ENCODE peak calls at places on chromosomes 4 and X, in four cellular contexts. One of them, this sample, is unnamed.

GRCh38 chr4:87235020-87235671 is 14.7 kb upstream of the KLHL8 start:
- DNase-seq in AG08396: no peak
- DNase-seq in NCI-H748 treated with DMSO at 0.1 percent for 48 hours: no peak
- DNase-seq in HEK293T: no peak
- DNase-seq in this sample: no peak

GRCh38 chr4:174358823-174359222 is 75.1 kb downstream of the CEP44 start:
- DNase-seq in AG08396: peak
- DNase-seq in NCI-H748 treated with DMSO at 0.1 percent for 48 hours: no peak
- DNase-seq in HEK293T: no peak
- DNase-seq in this sample: no peak

GRCh38 chr4:5874811-5875465 is 17.9 kb downstream of the CRMP1 start:
- DNase-seq in AG08396: no peak
- DNase-seq in NCI-H748 treated with DMSO at 0.1 percent for 48 hours: no peak
- DNase-seq in HEK293T: no peak
- DNase-seq in this sample: peak

GRCh38 chrX:74449322-74449936 is 28.1 kb downstream of the SLC16A2 start:
- DNase-seq in AG08396: no peak
- DNase-seq in NCI-H748 treated with DMSO at 0.1 percent for 48 hours: no peak
- DNase-seq in HEK293T: no peak
- DNase-seq in this sample: no peak

GRCh38 chrX:49947778-49948177 is 25.4 kb downstream of the CLCN5 start:
- DNase-seq in AG08396: no peak
- DNase-seq in NCI-H748 treated with DMSO at 0.1 percent for 48 hours: no peak
- DNase-seq in HEK293T: no peak
- DNase-seq in this sample: no peak

GRCh38 chr4:3389186-3389878 is 52.4 kb upstream of the HGFAC start:
- DNase-seq in AG08396: no peak
- DNase-seq in NCI-H748 treated with DMSO at 0.1 percent for 48 hours: no peak
- DNase-seq in HEK293T: no peak
- DNase-seq in this sample: no peak

GRCh38 chr4:181291615-181292014 is 951.6 kb upstream of the TENM3 start:
- DNase-seq in AG08396: no peak
- DNase-seq in NCI-H748 treated with DMSO at 0.1 percent for 48 hours: no peak
- DNase-seq in HEK293T: no peak
- DNase-seq in this sample: no peak

GRCh38 chrX:49186125-49187027 is at the start of gene PRICKLE3:
- DNase-seq in AG08396: peak
- DNase-seq in NCI-H748 treated with DMSO at 0.1 percent for 48 hours: peak
- DNase-seq in HEK293T: peak
- DNase-seq in this sample: no peak

GRCh38 chrX:6856471-6856870 is 291.0 kb upstream of the STS start:
- DNase-seq in AG08396: no peak
- DNase-seq in NCI-H748 treated with DMSO at 0.1 percent for 48 hours: no peak
- DNase-seq in HEK293T: no peak
- DNase-seq in this sample: no peak

GRCh38 chrX:124902953-124903352 is 416.7 kb upstream of the TEX13C start:
- DNase-seq in AG08396: no peak
- DNase-seq in NCI-H748 treated with DMSO at 0.1 percent for 48 hours: no peak
- DNase-seq in HEK293T: no peak
- DNase-seq in this sample: no peak

GRCh38 chrX:129726307-129727111 is 12.3 kb upstream of the XPNPEP2 start:
- DNase-seq in AG08396: peak
- DNase-seq in NCI-H748 treated with DMSO at 0.1 percent for 48 hours: peak
- DNase-seq in HEK293T: peak
- DNase-seq in this sample: peak

GRCh38 chr4:172962564-172963353 is 205.9 kb upstream of the GALNT7 start:
- DNase-seq in AG08396: peak
- DNase-seq in NCI-H748 treated with DMSO at 0.1 percent for 48 hours: peak
- DNase-seq in HEK293T: peak
- DNase-seq in this sample: no peak

GRCh38 chr4:46839128-46839527 is 69.9 kb downstream of the COX7B2 start:
- DNase-seq in AG08396: no peak
- DNase-seq in NCI-H748 treated with DMSO at 0.1 percent for 48 hours: peak
- DNase-seq in HEK293T: no peak
- DNase-seq in this sample: no peak

GRCh38 chr4:18669390-18669789 is 647.8 kb upstream of the LCORL start:
- DNase-seq in AG08396: no peak
- DNase-seq in NCI-H748 treated with DMSO at 0.1 percent for 48 hours: no peak
- DNase-seq in HEK293T: no peak
- DNase-seq in this sample: no peak

GRCh38 chrX:132023896-132024386 is 839 bp downstream of the STK26 start:
- DNase-seq in AG08396: no peak
- DNase-seq in NCI-H748 treated with DMSO at 0.1 percent for 48 hours: no peak
- DNase-seq in HEK293T: no peak
- DNase-seq in this sample: no peak

GRCh38 chrX:40734956-40735317 is 405 bp downstream of the MED14 start:
- DNase-seq in AG08396: peak
- DNase-seq in NCI-H748 treated with DMSO at 0.1 percent for 48 hours: no peak
- DNase-seq in HEK293T: no peak
- DNase-seq in this sample: no peak

GRCh38 chr4:179738822-179739221 is 2296.6 kb upstream of the AGA start:
- DNase-seq in AG08396: no peak
- DNase-seq in NCI-H748 treated with DMSO at 0.1 percent for 48 hours: no peak
- DNase-seq in HEK293T: no peak
- DNase-seq in this sample: no peak

This sample was measured in dorsolateral prefrontal cortex.